ENCODE peak calls at places on chromosomes 12 and 14, in nine cellular contexts. Q, U, F, H, X, Y, B, L and W are unnamed samples.

GRCh38 chr12:5577239-5577638 is 145.3 kb downstream of the NTF3 start:
- DNase-seq in Q (no peak), U (no peak), F (no peak), H (no peak), X (peak), Y (no peak), B (no peak), L (no peak), W (no peak)

GRCh38 chr14:43003845-43004244 is 1397.2 kb downstream of the LRFN5 start:
- DNase-seq in Q (no peak), U (no peak), F (no peak), H (peak), X (no peak), Y (no peak), B (no peak), L (no peak), W (no peak)

GRCh38 chr14:104527857-104528459 is 51.6 kb upstream of the C14orf180 start:
- DNase-seq in Q (no peak), U (no peak), F (no peak), H (no peak), X (no peak), Y (no peak), B (no peak), L (no peak), W (no peak)

GRCh38 chr14:53963491-53964227 is 7.0 kb upstream of the BMP4 start:
- DNase-seq in Q (no peak), U (peak), F (peak), H (no peak), X (peak), Y (peak), B (no peak), L (peak), W (no peak)

GRCh38 chr14:35402323-35403084 is 2.0 kb downstream of the NFKBIA start:
- DNase-seq in Q (no peak), U (no peak), F (no peak), H (peak), X (peak), Y (peak), B (peak), L (no peak), W (no peak)

GRCh38 chr12:70247653-70248199 is 4.5 kb downstream of the CNOT2 start:
- DNase-seq in Q (no peak), U (no peak), F (no peak), H (no peak), X (no peak), Y (no peak), B (no peak), L (no peak), W (no peak)

GRCh38 chr12:75690556-75690955 is 179.1 kb upstream of the KRR1 start:
- DNase-seq in Q (peak), U (no peak), F (peak), H (peak), X (no peak), Y (no peak), B (no peak), L (no peak), W (no peak)

GRCh38 chr14:102545461-102546265 is 36.1 kb upstream of the ANKRD9 start:
- DNase-seq in Q (no peak), U (no peak), F (no peak), H (peak), X (peak), Y (no peak), B (no peak), L (no peak), W (no peak)

GRCh38 chr12:11981174-11981733 is 89.5 kb upstream of the BCL2L14 start:
- DNase-seq in Q (no peak), U (no peak), F (no peak), H (peak), X (no peak), Y (no peak), B (peak), L (no peak), W (peak)
- TF ChIP-seq CTCF in Q (peak), U (no peak), F (no peak), H (no peak), X (no peak), Y (no peak), B (no peak), L (no peak), W (no peak)

DNA sequence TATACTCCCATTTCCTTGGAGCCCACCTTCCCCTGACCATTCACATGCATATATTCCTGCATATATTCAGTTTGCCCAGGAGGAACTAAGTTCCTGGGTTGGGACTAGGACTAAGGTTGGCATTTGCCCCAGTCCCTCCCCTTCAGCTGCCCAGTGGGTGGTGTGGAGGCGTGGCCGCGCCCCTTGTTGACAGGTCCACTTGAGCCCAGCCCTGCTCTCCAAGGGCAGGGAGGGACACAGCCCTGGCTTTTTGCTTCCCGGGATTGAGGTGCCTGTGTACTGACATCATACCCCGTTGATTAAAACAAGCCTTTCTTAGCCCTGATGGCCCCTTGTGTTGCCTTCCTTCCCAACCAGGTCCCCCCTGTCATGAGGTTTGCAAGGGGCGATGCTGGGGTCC is 7.3 kb downstream of the ERBB3 start:
- DNase-seq in Q (no peak), U (no peak), F (peak), H (no peak), X (peak), Y (peak), B (no peak), L (no peak), W (no peak)
- TF ChIP-seq CTCF in Q (no peak), U (no peak), F (no peak), H (no peak), X (no peak), Y (no peak), B (no peak), L (no peak), W (no peak)

DNA sequence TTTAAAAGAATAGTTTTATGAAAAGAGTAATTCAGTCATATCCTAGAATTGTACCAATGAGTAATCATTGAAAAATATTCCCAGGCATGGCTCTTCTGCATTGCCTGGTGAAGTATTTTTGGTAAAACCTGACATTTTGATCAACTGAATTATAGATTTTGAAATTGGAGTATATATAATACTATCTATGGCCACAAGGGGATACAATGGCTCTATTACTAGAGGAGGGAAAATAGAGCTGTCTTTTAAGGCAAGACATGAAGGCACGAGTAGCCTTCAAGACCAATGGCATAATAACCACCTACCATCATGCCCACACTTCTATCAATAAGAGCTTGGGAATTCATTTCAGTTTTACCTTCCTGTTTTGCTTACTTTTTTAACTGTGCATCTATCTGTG is 1241.4 kb upstream of the TMEM132C start:
- DNase-seq in Q (no peak), U (no peak), F (no peak), H (peak), X (no peak), Y (no peak), B (no peak), L (no peak), W (no peak)
- TF ChIP-seq CTCF in Q (peak), U (no peak), F (no peak), H (peak), X (no peak), Y (no peak), B (peak), L (peak), W (no peak)

DNA sequence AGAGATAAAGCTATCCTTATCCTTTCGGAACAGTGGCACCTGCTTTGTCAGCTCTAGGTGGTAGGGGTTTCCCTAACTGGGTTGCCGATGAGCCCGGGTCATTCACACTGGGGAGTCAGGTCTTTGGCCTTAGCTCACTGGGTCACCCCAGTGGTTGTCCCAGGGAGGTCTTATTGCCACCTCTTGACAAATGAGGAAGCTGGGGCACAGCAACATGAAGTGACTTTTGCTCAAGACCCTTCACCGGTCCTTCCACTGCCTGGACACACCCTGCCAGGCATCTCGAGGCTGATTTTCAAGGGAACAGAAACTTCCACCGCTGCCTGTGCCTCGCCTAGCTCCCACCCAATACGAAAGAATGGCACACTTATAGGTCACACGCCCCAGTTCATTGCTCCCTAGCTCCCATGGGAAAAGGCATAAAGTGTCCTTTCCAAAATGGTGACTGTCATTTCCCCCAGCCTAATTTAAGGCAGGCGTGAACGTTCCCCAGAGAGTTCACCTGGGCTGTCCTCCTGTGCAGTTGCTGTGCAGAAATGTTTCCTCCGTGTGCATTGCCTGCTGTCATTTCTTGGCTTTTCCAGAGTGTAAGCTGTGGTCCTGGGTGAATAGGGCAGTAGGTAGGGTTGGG is 156.1 kb upstream of the CCND2 start:
- DNase-seq in Q (no peak), U (no peak), F (no peak), H (no peak), X (peak), Y (no peak), B (peak), L (no peak), W (no peak)
- TF ChIP-seq CTCF in Q (no peak), U (no peak), F (no peak), H (no peak), X (no peak), Y (no peak), B (no peak), L (no peak), W (no peak)